ENCODE peak calls at places on chromosomes 16 and 17, in five cellular contexts. K is HepG2, Y is stomach, T is sigmoid colon, M is K562. P is an unnamed sample.

GRCh38 chr16:10741844-10742243 is 1.8 kb upstream of the NUBP1 start:
- DNase-seq in K (no peak), Y (peak; percentile 61), T (peak; percentile 82), M (peak; percentile 27), P (peak; percentile 86)

GRCh38 chr16:8998114-8998513 is 34.4 kb upstream of the USP7 start:
- DNase-seq in K (no peak), Y (no peak), T (no peak), M (no peak), P (no peak)

GRCh38 chr16:86427327-86427935 is 82.9 kb upstream of the FOXF1 start:
- DNase-seq in K (no peak), Y (no peak), T (no peak), M (no peak), P (no peak)

GRCh38 chr16:68416057-68417046 is 32.0 kb downstream of the SMPD3 start:
- DNase-seq in K (no peak), Y (peak; percentile 66), T (no peak), M (no peak), P (no peak)

GRCh38 chr16:49048557-49048956 is 233.1 kb downstream of the CBLN1 start:
- DNase-seq in K (peak; percentile 13), Y (no peak), T (no peak), M (no peak), P (no peak)

GRCh38 chr16:2768403-2769089 is 8.5 kb downstream of the ELOB start:
- DNase-seq in K (no peak), Y (no peak), T (no peak), M (peak; percentile 71), P (no peak)

GRCh38 chr17:18004345-18004744 is 31.7 kb downstream of the DRC3 start:
- DNase-seq in K (no peak), Y (no peak), T (no peak), M (no peak), P (no peak)

GRCh38 chr17:71970312-71970711 is 150.5 kb upstream of the SOX9 start:
- DNase-seq in K (no peak), Y (no peak), T (no peak), M (no peak), P (no peak)

GRCh38 chr16:85172465-85173071 is 60.3 kb upstream of the CIBAR2 start:
- DNase-seq in K (peak; percentile 75), Y (no peak), T (no peak), M (peak; percentile 65), P (peak; percentile 59)

DNA sequence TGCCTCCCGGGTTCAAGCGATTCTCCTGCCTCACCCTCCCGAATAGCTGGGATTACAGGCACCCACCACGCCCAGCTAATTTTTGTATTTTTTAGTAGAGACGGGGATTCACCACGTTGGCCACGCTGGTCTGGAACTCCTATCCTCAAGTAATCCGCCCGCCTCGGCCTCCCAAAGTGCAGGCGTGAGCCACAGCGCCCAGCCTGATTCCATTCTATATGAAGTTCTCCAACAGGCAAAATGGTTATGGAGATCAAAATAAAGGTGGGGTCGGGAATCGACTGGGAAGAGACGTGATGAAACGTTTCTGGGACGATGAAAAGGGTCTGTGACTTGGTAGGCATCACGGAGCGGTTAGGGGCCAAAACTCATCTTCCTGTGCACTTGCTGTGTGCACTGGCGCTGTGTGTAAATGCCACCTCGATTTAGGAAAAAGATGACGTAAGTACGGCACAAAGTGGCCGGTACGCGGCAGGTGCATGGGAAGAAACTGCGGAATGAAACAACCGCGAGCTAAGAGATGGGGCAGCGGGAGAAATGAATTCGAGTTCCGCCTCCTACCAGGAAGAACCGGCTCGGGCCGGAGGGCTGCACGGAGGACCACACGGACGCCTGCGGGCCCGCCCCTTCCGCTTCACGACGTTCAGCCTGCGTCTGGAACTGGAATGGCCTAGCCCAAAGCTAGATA is 1.6 kb downstream of the TP53 start:
- DNase-seq in K (peak; percentile 86), Y (peak; percentile 93), T (peak; percentile 96), M (peak; percentile 92), P (peak; percentile 95)
- TF ChIP-seq POLR2A in K (peak; percentile 47), Y (peak; percentile 18), T (peak; percentile 63), M (peak; percentile 72), P (no peak)

GRCh38 chr17:50523208-50523607 is 9.3 kb upstream of the EPN3 start:
- DNase-seq in K (peak; percentile 55), Y (no peak), T (no peak), M (no peak), P (no peak)
- TF ChIP-seq CTCF in K (peak; percentile 24), Y (no peak), T (no peak), M (no peak), P (no peak)

GRCh38 chr16:88649924-88650748 is 717 bp downstream of the CYBA start:
- DNase-seq in K (peak; percentile 43), Y (peak; percentile 48), T (no peak), M (peak; percentile 55), P (peak; percentile 58)
- H3K27ac ChIP-seq in K (peak overlapping the region; percentile 88), Y (peak overlapping the region; percentile 80), T (peak overlapping the region; percentile 67), M (peak overlapping the region; percentile 95), P (peak overlapping the region; percentile 52)

DNA sequence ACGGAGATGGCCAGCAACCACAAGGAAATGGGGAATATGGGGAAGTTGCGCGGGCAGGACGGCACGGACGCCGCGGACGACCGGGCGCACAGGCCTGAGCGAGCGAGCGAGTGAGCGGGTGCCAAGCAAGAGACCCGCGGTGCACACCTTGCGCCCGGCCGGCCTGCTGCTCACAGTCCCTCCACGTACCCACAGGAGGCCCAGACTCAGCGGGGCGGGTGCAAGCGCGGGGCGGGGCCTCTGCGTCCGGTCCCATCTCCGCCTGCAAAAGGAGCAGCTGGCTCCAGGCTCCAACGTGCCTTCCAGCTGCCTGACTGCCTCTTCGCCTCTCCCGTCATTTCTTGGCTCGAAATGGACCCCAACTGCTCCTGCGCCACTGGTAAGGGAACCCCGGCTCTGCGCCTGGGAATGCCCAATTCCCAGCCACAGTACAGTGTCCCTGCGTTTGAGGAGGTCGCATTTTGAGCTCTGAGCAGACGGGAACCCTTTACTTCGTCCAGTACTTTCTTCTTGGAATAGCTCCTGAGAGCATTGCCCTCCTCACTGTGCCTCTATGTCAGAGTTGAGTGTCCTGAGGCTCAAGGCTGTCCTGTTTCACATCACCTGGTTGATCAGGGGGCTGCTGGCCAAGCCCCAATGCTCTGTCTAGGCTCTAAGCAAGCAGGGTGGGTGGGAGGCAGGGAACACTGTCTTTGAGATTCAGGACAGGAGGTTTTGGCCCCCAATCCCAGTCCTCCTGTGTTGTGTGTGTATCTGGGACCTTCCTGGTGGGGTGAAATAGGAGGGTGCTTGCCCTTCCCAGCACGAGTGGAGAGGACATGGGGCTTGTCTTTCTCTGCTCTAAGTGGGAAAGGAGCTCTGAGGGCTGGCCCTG is 8.1 kb upstream of the MT1E start:
- DNase-seq in K (no peak), Y (peak; percentile 80), T (peak; percentile 92), M (no peak), P (peak; percentile 93)
- TF ChIP-seq POLR2A in K (no peak), Y (no peak), T (no peak), M (no peak), P (no peak)

DNA sequence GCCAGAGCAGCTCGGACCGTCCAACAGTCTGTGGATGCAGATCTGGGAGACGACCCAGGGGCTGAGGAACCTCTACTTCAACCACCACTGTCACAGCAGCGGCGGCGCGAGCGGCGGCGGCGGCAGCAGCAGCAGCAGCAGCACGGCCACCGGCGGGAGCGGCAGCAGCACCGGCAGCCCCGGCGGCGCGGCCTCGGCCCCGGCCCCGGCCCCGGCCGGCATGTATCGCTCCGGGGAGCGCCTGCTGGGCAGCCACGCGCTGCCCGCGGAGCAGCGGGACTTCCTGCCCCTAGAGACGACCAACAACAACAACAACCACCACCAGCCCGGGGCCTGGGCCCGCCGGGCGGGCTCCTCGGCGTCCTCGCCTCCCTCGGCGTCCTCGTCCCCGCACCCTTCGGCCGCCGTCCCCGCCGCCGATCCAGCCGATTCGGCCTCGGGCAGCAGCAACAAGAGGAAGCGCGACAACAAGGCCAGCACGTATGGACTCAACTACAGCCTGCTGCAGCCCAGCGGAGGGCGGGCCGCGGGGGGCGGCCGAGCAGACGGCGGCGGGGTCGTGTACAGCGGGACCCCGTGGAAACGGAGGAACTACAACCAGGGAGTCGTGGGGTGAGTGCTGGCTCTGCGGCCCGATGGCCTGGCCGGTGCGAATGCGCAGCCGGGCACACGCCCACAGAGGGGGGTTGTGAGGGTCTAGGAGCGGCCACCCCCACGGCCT is 702 bp downstream of the TENT4B start:
- DNase-seq in K (no peak), Y (no peak), T (peak; percentile 68), M (peak; percentile 33), P (peak; percentile 37)
- TF ChIP-seq CTCF in K (peak; percentile 2), Y (no peak), T (no peak), M (no peak), P (no peak)

GRCh38 chr16:12295395-12295794 is 318.9 kb downstream of the SNX29 start:
- DNase-seq in K (no peak), Y (no peak), T (no peak), M (no peak), P (no peak)

GRCh38 chr16:12298285-12298684 is 321.8 kb downstream of the SNX29 start:
- DNase-seq in K (no peak), Y (no peak), T (no peak), M (no peak), P (no peak)

GRCh38 chr16:12296991-12297390 is 320.5 kb downstream of the SNX29 start:
- DNase-seq in K (no peak), Y (no peak), T (no peak), M (no peak), P (no peak)

GRCh38 chr16:12294471-12294870 is 317.9 kb downstream of the SNX29 start:
- DNase-seq in K (no peak), Y (no peak), T (no peak), M (no peak), P (no peak)

GRCh38 chr16:12296406-12296805 is 319.9 kb downstream of the SNX29 start:
- DNase-seq in K (no peak), Y (no peak), T (no peak), M (no peak), P (no peak)
- H3K27ac ChIP-seq in K (no peak overlapping the region), Y (no peak overlapping the region), T (no peak overlapping the region), M (no peak overlapping the region), P (no peak overlapping the region)